ENCODE peak calls at places on chromosomes 13 and 19, in four cellular contexts. One of them, this sample, is unnamed. For H3K9me3 and H3K36me3, the result is how much of the 10 kb centered on the place peaks cover.

GRCh38 chr13:42878721-42879120 is 97.3 kb downstream of the FAM216B start:
- DNase-seq in esophagus squamous epithelium: no peak
- DNase-seq in CD4-positive, CD25-positive, alpha-beta regulatory T cell: no peak
- DNase-seq in HCT116: no peak
- DNase-seq in this sample: no peak

GRCh38 chr19:53365899-53366493 is 491 bp downstream of the ZNF525 start:
- DNase-seq in esophagus squamous epithelium: no peak
- DNase-seq in CD4-positive, CD25-positive, alpha-beta regulatory T cell: no peak
- DNase-seq in HCT116: no peak
- DNase-seq in this sample: no peak

GRCh38 chr19:45677351-45678230 is 9.6 kb downstream of the GIPR start:
- DNase-seq in esophagus squamous epithelium: peak
- DNase-seq in CD4-positive, CD25-positive, alpha-beta regulatory T cell: peak
- DNase-seq in HCT116: peak
- DNase-seq in this sample: no peak

GRCh38 chr13:26721251-26721939 is 39.2 kb downstream of the GPR12 start:
- DNase-seq in esophagus squamous epithelium: no peak
- DNase-seq in CD4-positive, CD25-positive, alpha-beta regulatory T cell: peak
- DNase-seq in HCT116: no peak
- DNase-seq in this sample: no peak

GRCh38 chr13:25406377-25406776 is 34.6 kb downstream of the ATP8A2 start:
- DNase-seq in esophagus squamous epithelium: no peak
- DNase-seq in CD4-positive, CD25-positive, alpha-beta regulatory T cell: no peak
- DNase-seq in HCT116: peak
- DNase-seq in this sample: no peak

GRCh38 chr13:73466561-73466960 is 407.8 kb downstream of the KLF5 start:
- DNase-seq in esophagus squamous epithelium: no peak
- DNase-seq in CD4-positive, CD25-positive, alpha-beta regulatory T cell: no peak
- DNase-seq in HCT116: no peak
- DNase-seq in this sample: no peak

GRCh38 chr19:35272122-35272715 is 3.5 kb downstream of the USF2 start:
- DNase-seq in esophagus squamous epithelium: no peak
- DNase-seq in CD4-positive, CD25-positive, alpha-beta regulatory T cell: no peak
- DNase-seq in HCT116: no peak
- DNase-seq in this sample: no peak

GRCh38 chr19:799076-799881 is 2.0 kb downstream of the PTBP1 start:
- DNase-seq in esophagus squamous epithelium: no peak
- DNase-seq in CD4-positive, CD25-positive, alpha-beta regulatory T cell: peak
- DNase-seq in HCT116: no peak
- DNase-seq in this sample: no peak

GRCh38 chr13:40608308-40608707 is 58.1 kb downstream of the FOXO1 start:
- DNase-seq in esophagus squamous epithelium: no peak
- DNase-seq in CD4-positive, CD25-positive, alpha-beta regulatory T cell: no peak
- DNase-seq in HCT116: no peak
- DNase-seq in this sample: no peak

GRCh38 chr13:110454956-110455355 is 106.6 kb downstream of the RAB20 start:
- DNase-seq in esophagus squamous epithelium: no peak
- DNase-seq in CD4-positive, CD25-positive, alpha-beta regulatory T cell: no peak
- DNase-seq in HCT116: no peak
- DNase-seq in this sample: no peak

GRCh38 chr19:3868770-3869456 is at the start of gene ZFR2:
- DNase-seq in esophagus squamous epithelium: no peak
- DNase-seq in CD4-positive, CD25-positive, alpha-beta regulatory T cell: no peak
- DNase-seq in HCT116: peak
- DNase-seq in this sample: no peak

GRCh38 chr13:80116107-80116506 is 224.8 kb downstream of the SPRY2 start:
- DNase-seq in esophagus squamous epithelium: no peak
- DNase-seq in CD4-positive, CD25-positive, alpha-beta regulatory T cell: no peak
- DNase-seq in HCT116: no peak
- DNase-seq in this sample: no peak

GRCh38 chr13:31044658-31045620 is 112.5 kb downstream of the TEX26 start:
- DNase-seq in esophagus squamous epithelium: no peak
- DNase-seq in CD4-positive, CD25-positive, alpha-beta regulatory T cell: peak
- DNase-seq in HCT116: peak
- DNase-seq in this sample: no peak

GRCh38 chr19:4414800-4415251 is 12.4 kb downstream of the CHAF1A start:
- DNase-seq in esophagus squamous epithelium: no peak
- DNase-seq in CD4-positive, CD25-positive, alpha-beta regulatory T cell: no peak
- DNase-seq in HCT116: no peak
- DNase-seq in this sample: no peak

GRCh38 chr19:40165362-40165937 is 25.8 kb upstream of the MAP3K10 start:
- DNase-seq in esophagus squamous epithelium: no peak
- DNase-seq in CD4-positive, CD25-positive, alpha-beta regulatory T cell: peak
- DNase-seq in HCT116: peak
- DNase-seq in this sample: no peak

GRCh38 chr19:29812080-29812880 is 489 bp downstream of the CCNE1 start:
- DNase-seq in esophagus squamous epithelium: no peak
- DNase-seq in CD4-positive, CD25-positive, alpha-beta regulatory T cell: no peak
- DNase-seq in HCT116: no peak
- DNase-seq in this sample: no peak

GRCh38 chr19:4474504-4475136 is 2.5 kb downstream of the HDGFL2 start:
- DNase-seq in esophagus squamous epithelium: no peak
- DNase-seq in CD4-positive, CD25-positive, alpha-beta regulatory T cell: peak
- DNase-seq in HCT116: no peak
- DNase-seq in this sample: no peak

GRCh38 chr13:103638706-103639105 is 572.5 kb upstream of the SLC10A2 start:
- DNase-seq in esophagus squamous epithelium: no peak
- DNase-seq in CD4-positive, CD25-positive, alpha-beta regulatory T cell: no peak
- DNase-seq in HCT116: no peak
- DNase-seq in this sample: no peak

GRCh38 chr19:40598121-40598917 is 2.9 kb upstream of the LTBP4 start:
- DNase-seq in esophagus squamous epithelium: no peak
- DNase-seq in CD4-positive, CD25-positive, alpha-beta regulatory T cell: peak
- DNase-seq in HCT116: peak
- DNase-seq in this sample: peak

GRCh38 chr19:38544569-38545315 is 73.0 kb downstream of the MAP4K1 start:
- DNase-seq in esophagus squamous epithelium: no peak
- DNase-seq in CD4-positive, CD25-positive, alpha-beta regulatory T cell: no peak
- DNase-seq in HCT116: peak
- DNase-seq in this sample: no peak

GRCh38 chr13:81779896-81780295 is 1439.0 kb upstream of the SPRY2 start:
- DNase-seq in esophagus squamous epithelium: no peak
- DNase-seq in CD4-positive, CD25-positive, alpha-beta regulatory T cell: no peak
- DNase-seq in HCT116: no peak
- DNase-seq in this sample: no peak

GRCh38 chr19:52248256-52248655 is 21.1 kb upstream of the ZNF766 start:
- DNase-seq in esophagus squamous epithelium: no peak
- DNase-seq in CD4-positive, CD25-positive, alpha-beta regulatory T cell: peak
- DNase-seq in HCT116: peak
- DNase-seq in this sample: no peak

GRCh38 chr19:50058425-50058824 is 32.6 kb downstream of the ZNF473 start:
- DNase-seq in esophagus squamous epithelium: no peak
- DNase-seq in CD4-positive, CD25-positive, alpha-beta regulatory T cell: no peak
- DNase-seq in HCT116: no peak
- DNase-seq in this sample: no peak

GRCh38 chr19:41321600-41322270 is 11.8 kb downstream of the CCDC97 start:
- DNase-seq in esophagus squamous epithelium: no peak
- DNase-seq in CD4-positive, CD25-positive, alpha-beta regulatory T cell: no peak
- DNase-seq in HCT116: no peak
- DNase-seq in this sample: no peak

GRCh38 chr19:1811942-1812425 is at the start of gene ATP8B3:
- DNase-seq in esophagus squamous epithelium: no peak
- DNase-seq in CD4-positive, CD25-positive, alpha-beta regulatory T cell: peak
- DNase-seq in HCT116: no peak
- DNase-seq in this sample: no peak

GRCh38 chr13:73827434-73827833 is 306.8 kb downstream of the KLF12 start:
- DNase-seq in esophagus squamous epithelium: no peak
- DNase-seq in CD4-positive, CD25-positive, alpha-beta regulatory T cell: no peak
- DNase-seq in HCT116: no peak
- DNase-seq in this sample: no peak

DNA sequence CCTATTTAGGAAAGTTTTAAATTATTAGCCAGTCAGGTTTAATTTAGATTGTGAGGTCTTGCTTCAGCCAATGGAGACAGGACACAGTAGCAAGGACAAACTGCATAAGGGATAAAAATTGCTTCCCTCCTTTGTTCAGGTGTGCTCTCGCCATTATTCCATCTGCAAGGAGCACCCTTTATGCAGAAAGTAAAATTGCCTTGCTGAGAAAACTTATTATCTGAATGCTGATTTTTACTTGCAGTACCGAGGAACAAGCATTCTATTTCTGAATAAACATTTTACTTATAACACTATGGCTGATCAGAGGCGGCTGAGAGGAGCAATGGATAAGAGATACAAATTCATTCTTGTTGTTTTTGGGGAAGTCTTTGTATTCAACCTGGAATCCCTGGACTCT is 8.0 kb downstream of the CYP4F22 start:
- DNase-seq in esophagus squamous epithelium: no peak
- DNase-seq in CD4-positive, CD25-positive, alpha-beta regulatory T cell: no peak
- DNase-seq in HCT116: no peak
- DNase-seq in this sample: no peak
- H3K9me3 ChIP-seq in esophagus squamous epithelium: under half
- H3K9me3 ChIP-seq in CD4-positive, CD25-positive, alpha-beta regulatory T cell: under half
- H3K9me3 ChIP-seq in HCT116: under half
- H3K9me3 ChIP-seq in this sample: under half

GRCh38 chr19:23779645-23780044 is 21.0 kb upstream of the ZNF681 start:
- DNase-seq in esophagus squamous epithelium: no peak
- DNase-seq in CD4-positive, CD25-positive, alpha-beta regulatory T cell: no peak
- DNase-seq in HCT116: no peak
- DNase-seq in this sample: no peak
- H3K36me3 ChIP-seq in esophagus squamous epithelium: under half
- H3K36me3 ChIP-seq in CD4-positive, CD25-positive, alpha-beta regulatory T cell: under half
- H3K36me3 ChIP-seq in HCT116: under half
- H3K36me3 ChIP-seq in this sample: under half

GRCh38 chr13:93226065-93226622 is 463 bp upstream of the GPC6 start:
- DNase-seq in esophagus squamous epithelium: no peak
- DNase-seq in CD4-positive, CD25-positive, alpha-beta regulatory T cell: no peak
- DNase-seq in HCT116: no peak
- DNase-seq in this sample: no peak
- H3K4me3 ChIP-seq in esophagus squamous epithelium: no peak
- H3K4me3 ChIP-seq in CD4-positive, CD25-positive, alpha-beta regulatory T cell: no peak
- H3K4me3 ChIP-seq in HCT116: no peak
- H3K4me3 ChIP-seq in this sample: peak

GRCh38 chr19:22140356-22140755 is 56.4 kb downstream of the ZNF676 start:
- DNase-seq in esophagus squamous epithelium: no peak
- DNase-seq in CD4-positive, CD25-positive, alpha-beta regulatory T cell: no peak
- DNase-seq in HCT116: no peak
- DNase-seq in this sample: no peak

DNA sequence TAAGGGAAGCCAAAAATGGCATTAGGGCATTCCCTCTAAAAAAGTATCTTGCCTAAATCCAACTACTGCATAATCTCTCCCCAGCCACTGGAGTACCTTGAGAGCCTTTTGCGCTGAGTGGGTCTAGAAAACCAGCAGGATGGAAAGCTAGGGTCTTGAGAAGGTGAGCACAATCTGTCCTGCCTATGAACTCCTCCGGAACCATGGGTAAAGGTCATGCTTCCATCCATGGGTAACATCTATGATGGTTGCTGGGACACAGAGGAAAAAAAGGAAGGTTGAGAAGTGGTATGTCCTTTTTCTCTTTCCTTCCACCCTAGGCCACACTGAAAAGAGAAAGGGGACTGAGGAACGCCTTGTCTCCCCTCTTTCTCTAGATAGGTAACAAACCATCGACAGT is 52.4 kb downstream of the ZNF676 start:
- DNase-seq in esophagus squamous epithelium: no peak
- DNase-seq in CD4-positive, CD25-positive, alpha-beta regulatory T cell: peak
- DNase-seq in HCT116: peak
- DNase-seq in this sample: no peak
- H3K9me3 ChIP-seq in esophagus squamous epithelium: half or more
- H3K9me3 ChIP-seq in CD4-positive, CD25-positive, alpha-beta regulatory T cell: half or more
- H3K9me3 ChIP-seq in HCT116: under half
- H3K9me3 ChIP-seq in this sample: under half

GRCh38 chr19:10773969-10774368 is 56.1 kb downstream of the DNM2 start:
- DNase-seq in esophagus squamous epithelium: no peak
- DNase-seq in CD4-positive, CD25-positive, alpha-beta regulatory T cell: peak
- DNase-seq in HCT116: no peak
- DNase-seq in this sample: no peak
- H3K36me3 ChIP-seq in esophagus squamous epithelium: under half
- H3K36me3 ChIP-seq in CD4-positive, CD25-positive, alpha-beta regulatory T cell: half or more
- H3K36me3 ChIP-seq in HCT116: under half
- H3K36me3 ChIP-seq in this sample: under half

DNA sequence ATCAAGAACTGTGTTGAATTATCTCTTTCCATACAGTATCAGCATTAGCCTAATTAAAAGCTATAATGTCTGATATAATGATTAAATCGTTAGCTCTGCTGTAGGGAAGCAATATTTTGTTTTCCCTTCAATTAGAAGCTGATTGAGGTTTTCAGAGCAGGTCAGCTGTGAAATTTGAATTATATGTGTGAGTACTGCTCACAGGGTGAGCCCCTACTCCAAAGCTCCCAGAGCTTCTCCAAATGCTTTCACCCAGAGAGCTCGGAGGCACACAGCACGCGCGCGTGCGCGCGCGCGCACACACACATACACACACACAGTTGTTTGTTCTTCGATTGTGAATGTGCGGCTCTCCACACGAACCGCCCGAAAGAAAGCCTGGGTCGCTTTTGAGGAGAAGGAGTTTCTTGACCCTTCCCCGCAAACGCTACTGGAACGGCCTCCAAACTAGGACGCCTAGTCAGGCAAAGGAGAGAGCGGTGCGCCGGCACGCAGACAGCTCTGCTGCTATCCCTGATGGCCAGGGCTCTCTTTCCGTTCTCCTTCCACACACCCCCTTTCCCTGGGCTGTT is 4.8 kb upstream of the SOX1 start:
- DNase-seq in esophagus squamous epithelium: no peak
- DNase-seq in CD4-positive, CD25-positive, alpha-beta regulatory T cell: no peak
- DNase-seq in HCT116: no peak
- DNase-seq in this sample: no peak
- H3K4me3 ChIP-seq in esophagus squamous epithelium: no peak
- H3K4me3 ChIP-seq in CD4-positive, CD25-positive, alpha-beta regulatory T cell: no peak
- H3K4me3 ChIP-seq in HCT116: no peak
- H3K4me3 ChIP-seq in this sample: no peak

DNA sequence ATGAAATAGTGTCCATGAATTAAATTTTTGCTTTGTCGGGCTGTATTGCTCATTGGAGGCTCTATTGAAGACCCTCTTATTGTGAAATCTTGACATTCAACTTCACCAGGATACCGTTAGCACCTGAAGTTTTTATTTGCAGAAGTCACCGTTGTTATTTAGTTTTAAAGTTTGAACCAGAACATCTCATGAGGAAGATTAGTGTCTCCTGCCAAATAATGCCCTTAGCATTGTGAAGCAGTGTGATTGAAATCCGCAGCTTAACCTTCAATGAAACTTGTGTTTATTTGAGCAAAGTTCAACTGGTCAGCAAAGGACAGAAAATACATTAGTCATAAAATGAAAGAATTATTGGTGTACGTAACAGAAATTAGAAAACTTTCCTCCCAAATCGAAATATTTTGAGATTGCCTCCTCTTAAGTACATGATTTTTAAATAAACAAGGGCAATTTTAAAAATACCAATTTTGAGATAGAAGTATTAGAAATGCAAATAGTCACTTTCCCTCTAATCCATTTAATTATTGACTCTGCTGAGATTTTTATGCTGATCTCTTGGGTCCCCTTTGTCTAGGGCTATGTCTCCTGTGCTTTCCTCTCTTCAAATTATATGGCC is 84.4 kb downstream of the WDFY2 start:
- DNase-seq in esophagus squamous epithelium: no peak
- DNase-seq in CD4-positive, CD25-positive, alpha-beta regulatory T cell: no peak
- DNase-seq in HCT116: no peak
- DNase-seq in this sample: no peak
- H3K9me3 ChIP-seq in esophagus squamous epithelium: under half
- H3K9me3 ChIP-seq in CD4-positive, CD25-positive, alpha-beta regulatory T cell: under half
- H3K9me3 ChIP-seq in HCT116: under half
- H3K9me3 ChIP-seq in this sample: under half

GRCh38 chr13:97360610-97361009 is 73.4 kb upstream of the RAP2A start:
- DNase-seq in esophagus squamous epithelium: no peak
- DNase-seq in CD4-positive, CD25-positive, alpha-beta regulatory T cell: no peak
- DNase-seq in HCT116: no peak
- DNase-seq in this sample: no peak
- H3K36me3 ChIP-seq in esophagus squamous epithelium: under half
- H3K36me3 ChIP-seq in CD4-positive, CD25-positive, alpha-beta regulatory T cell: under half
- H3K36me3 ChIP-seq in HCT116: under half
- H3K36me3 ChIP-seq in this sample: under half

GRCh38 chr19:15733895-15734294 is 3.9 kb upstream of the OR10H3 start:
- DNase-seq in esophagus squamous epithelium: no peak
- DNase-seq in CD4-positive, CD25-positive, alpha-beta regulatory T cell: no peak
- DNase-seq in HCT116: no peak
- DNase-seq in this sample: no peak
- H3K4me3 ChIP-seq in esophagus squamous epithelium: no peak
- H3K4me3 ChIP-seq in CD4-positive, CD25-positive, alpha-beta regulatory T cell: no peak
- H3K4me3 ChIP-seq in HCT116: no peak
- H3K4me3 ChIP-seq in this sample: no peak